ENCODE peak calls at places on chromosome 1, in six cellular contexts. One of them, this sample, is unnamed.

GRCh38 chr1:93630168-93630567 is 51.5 kb downstream of the BCAR3 start:
- DNase-seq in suprapubic skin: no peak
- DNase-seq in IMR-90: no peak
- DNase-seq in SK-N-SH: no peak
- DNase-seq in MM.1S: no peak
- DNase-seq in pancreas: no peak
- DNase-seq in this sample: no peak

GRCh38 chr1:78619803-78620579 is at the start of gene IFI44L:
- DNase-seq in IMR-90: peak
- DNase-seq in suprapubic skin: no peak
- DNase-seq in MM.1S: peak
- DNase-seq in pancreas: peak
- DNase-seq in SK-N-SH: no peak
- DNase-seq in this sample: peak

GRCh38 chr1:110707257-110707656 is 32.5 kb upstream of the KCNA3 start:
- DNase-seq in SK-N-SH: no peak
- DNase-seq in MM.1S: no peak
- DNase-seq in IMR-90: no peak
- DNase-seq in pancreas: no peak
- DNase-seq in suprapubic skin: no peak
- DNase-seq in this sample: no peak

GRCh38 chr1:55217226-55217996 is 2.2 kb upstream of the USP24 start:
- DNase-seq in suprapubic skin: no peak
- DNase-seq in SK-N-SH: no peak
- DNase-seq in MM.1S: no peak
- DNase-seq in IMR-90: no peak
- DNase-seq in pancreas: no peak
- DNase-seq in this sample: no peak

GRCh38 chr1:107057197-107058133 is 991 bp downstream of the PRMT6 start:
- DNase-seq in IMR-90: peak
- DNase-seq in SK-N-SH: peak
- DNase-seq in pancreas: peak
- DNase-seq in MM.1S: peak
- DNase-seq in suprapubic skin: peak
- DNase-seq in this sample: peak

GRCh38 chr1:54081306-54082270 is 28.2 kb downstream of the TCEANC2 start:
- DNase-seq in SK-N-SH: peak
- DNase-seq in pancreas: peak
- DNase-seq in suprapubic skin: peak
- DNase-seq in IMR-90: peak
- DNase-seq in MM.1S: peak
- DNase-seq in this sample: peak

GRCh38 chr1:89633745-89634625 is 1.1 kb downstream of the LRRC8C start:
- DNase-seq in MM.1S: peak
- DNase-seq in IMR-90: peak
- DNase-seq in suprapubic skin: no peak
- DNase-seq in SK-N-SH: peak
- DNase-seq in pancreas: no peak
- DNase-seq in this sample: no peak

GRCh38 chr1:111030590-111030989 is 66.9 kb upstream of the LRIF1 start:
- DNase-seq in MM.1S: peak
- DNase-seq in pancreas: no peak
- DNase-seq in IMR-90: peak
- DNase-seq in suprapubic skin: no peak
- DNase-seq in SK-N-SH: peak
- DNase-seq in this sample: peak

GRCh38 chr1:179968284-179968993 is 13.8 kb downstream of the CEP350 start:
- DNase-seq in pancreas: no peak
- DNase-seq in MM.1S: no peak
- DNase-seq in IMR-90: no peak
- DNase-seq in SK-N-SH: no peak
- DNase-seq in suprapubic skin: no peak
- DNase-seq in this sample: no peak

GRCh38 chr1:41492341-41492848 is 7.9 kb upstream of the EDN2 start:
- DNase-seq in SK-N-SH: no peak
- DNase-seq in MM.1S: peak
- DNase-seq in pancreas: peak
- DNase-seq in IMR-90: no peak
- DNase-seq in suprapubic skin: no peak
- DNase-seq in this sample: no peak

GRCh38 chr1:192747942-192748341 is 60.9 kb upstream of the RGS2 start:
- DNase-seq in SK-N-SH: peak
- DNase-seq in suprapubic skin: no peak
- DNase-seq in pancreas: no peak
- DNase-seq in MM.1S: no peak
- DNase-seq in IMR-90: peak
- DNase-seq in this sample: no peak

GRCh38 chr1:224380003-224380402 is 23.3 kb downstream of the CNIH4 start:
- DNase-seq in suprapubic skin: no peak
- DNase-seq in pancreas: no peak
- DNase-seq in SK-N-SH: no peak
- DNase-seq in MM.1S: peak
- DNase-seq in IMR-90: no peak
- DNase-seq in this sample: no peak

GRCh38 chr1:110356379-110356778 is 17.2 kb downstream of the RBM15 start:
- DNase-seq in IMR-90: no peak
- DNase-seq in suprapubic skin: no peak
- DNase-seq in pancreas: no peak
- DNase-seq in SK-N-SH: no peak
- DNase-seq in MM.1S: no peak
- DNase-seq in this sample: no peak

GRCh38 chr1:89987170-89987819 is 7.6 kb upstream of the ZNF326 start:
- DNase-seq in pancreas: no peak
- DNase-seq in suprapubic skin: no peak
- DNase-seq in SK-N-SH: peak
- DNase-seq in MM.1S: peak
- DNase-seq in IMR-90: peak
- DNase-seq in this sample: peak

GRCh38 chr1:72649974-72650373 is 367.6 kb upstream of the NEGR1 start:
- DNase-seq in suprapubic skin: no peak
- DNase-seq in IMR-90: peak
- DNase-seq in pancreas: no peak
- DNase-seq in MM.1S: no peak
- DNase-seq in SK-N-SH: no peak
- DNase-seq in this sample: no peak

GRCh38 chr1:228104526-228105251 is 1.6 kb upstream of the C1orf35 start:
- DNase-seq in SK-N-SH: no peak
- DNase-seq in suprapubic skin: no peak
- DNase-seq in IMR-90: no peak
- DNase-seq in pancreas: peak
- DNase-seq in MM.1S: no peak
- DNase-seq in this sample: no peak

GRCh38 chr1:150582371-150582770 is 3.0 kb upstream of the MCL1 start:
- DNase-seq in pancreas: no peak
- DNase-seq in IMR-90: peak
- DNase-seq in MM.1S: no peak
- DNase-seq in suprapubic skin: no peak
- DNase-seq in SK-N-SH: no peak
- DNase-seq in this sample: no peak

GRCh38 chr1:84122780-84123382 is 21.2 kb upstream of the PRKACB start:
- DNase-seq in MM.1S: peak
- DNase-seq in IMR-90: peak
- DNase-seq in pancreas: no peak
- DNase-seq in suprapubic skin: no peak
- DNase-seq in SK-N-SH: peak
- DNase-seq in this sample: peak

DNA sequence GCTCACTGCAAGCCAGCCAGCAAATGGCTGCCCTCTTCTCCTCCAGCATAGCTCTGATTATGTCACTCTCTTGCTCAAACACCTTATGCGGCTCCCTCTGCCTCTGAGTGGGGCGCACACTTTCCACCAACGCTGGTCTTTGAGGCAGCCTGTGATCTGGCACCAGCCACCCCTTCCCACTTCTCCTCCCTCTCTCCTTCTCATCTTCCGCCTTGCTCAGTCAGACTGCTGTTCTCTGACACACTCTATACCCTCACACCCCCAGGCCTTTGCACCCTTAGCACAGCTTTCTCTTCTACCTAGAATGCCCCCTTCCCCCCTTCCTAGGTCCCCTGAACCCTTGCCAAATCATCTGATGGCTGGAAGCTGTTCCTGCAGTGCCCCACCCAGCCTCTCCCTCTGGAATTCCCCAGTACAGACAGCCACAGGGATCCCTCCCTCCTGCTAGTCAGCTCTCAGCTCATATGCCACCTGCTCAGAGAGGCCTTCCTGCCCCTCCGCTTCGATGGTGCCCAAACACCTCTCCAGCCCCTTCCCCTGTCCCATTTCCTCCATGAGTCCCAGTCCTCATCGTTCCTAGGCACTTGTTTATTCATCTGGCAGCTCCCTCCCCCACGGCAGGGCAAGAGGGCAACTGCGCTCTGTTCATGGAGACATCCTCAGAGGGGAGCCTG is 21.8 kb upstream of the PEF1 start:
- DNase-seq in SK-N-SH: no peak
- DNase-seq in IMR-90: peak
- DNase-seq in MM.1S: no peak
- DNase-seq in suprapubic skin: no peak
- DNase-seq in pancreas: no peak
- DNase-seq in this sample: no peak
- H3K27ac ChIP-seq in SK-N-SH: no peak
- H3K27ac ChIP-seq in IMR-90: peak
- H3K27ac ChIP-seq in MM.1S: no peak
- H3K27ac ChIP-seq in suprapubic skin: peak
- H3K27ac ChIP-seq in pancreas: peak
- H3K27ac ChIP-seq in this sample: peak

GRCh38 chr1:112390775-112391602 is 5.0 kb upstream of the CTTNBP2NL start:
- DNase-seq in pancreas: peak
- DNase-seq in suprapubic skin: peak
- DNase-seq in SK-N-SH: peak
- DNase-seq in IMR-90: peak
- DNase-seq in MM.1S: peak
- DNase-seq in this sample: peak
- H3K4me3 ChIP-seq in pancreas: peak
- H3K4me3 ChIP-seq in suprapubic skin: peak
- H3K4me3 ChIP-seq in SK-N-SH: peak
- H3K4me3 ChIP-seq in IMR-90: peak
- H3K4me3 ChIP-seq in MM.1S: peak
- H3K4me3 ChIP-seq in this sample: peak

DNA sequence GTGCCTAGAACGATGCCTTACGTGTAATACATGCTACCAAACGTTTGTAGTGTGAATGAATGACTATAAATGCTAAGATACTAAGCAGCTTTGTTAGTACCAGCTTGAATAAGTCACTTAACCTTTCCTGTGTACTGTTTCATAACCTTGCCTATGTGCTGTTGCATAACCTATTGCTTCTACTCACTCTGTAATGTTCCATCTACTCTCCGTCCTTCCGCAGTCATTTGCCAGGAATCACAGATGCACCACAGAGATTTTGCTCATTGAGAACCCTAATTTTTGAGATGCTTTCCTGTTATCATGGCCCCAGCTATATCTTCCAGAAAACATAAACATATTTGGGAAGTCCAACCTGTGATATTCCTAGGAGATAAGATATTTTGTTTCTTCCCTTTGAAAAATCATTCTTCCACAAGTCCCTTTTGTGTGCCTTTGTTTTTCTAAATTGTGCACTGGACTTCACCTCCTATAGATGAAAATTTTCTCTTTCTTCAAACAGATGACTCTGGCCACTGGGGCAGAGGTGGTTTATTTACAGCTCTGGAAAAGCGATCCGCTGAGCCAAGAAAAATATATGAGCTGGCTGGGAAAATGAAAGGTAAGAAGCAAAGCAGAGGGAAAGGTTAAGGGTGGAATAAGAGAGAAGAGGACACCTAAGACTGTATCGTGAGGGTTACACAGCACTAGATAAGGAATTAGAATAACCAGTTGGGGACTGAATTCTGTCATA is 44.8 kb downstream of the CHD1L start:
- DNase-seq in pancreas: no peak
- DNase-seq in SK-N-SH: no peak
- DNase-seq in MM.1S: no peak
- DNase-seq in suprapubic skin: no peak
- DNase-seq in IMR-90: peak
- DNase-seq in this sample: no peak
- H3K27ac ChIP-seq in pancreas: no peak
- H3K27ac ChIP-seq in SK-N-SH: no peak
- H3K27ac ChIP-seq in MM.1S: no peak
- H3K27ac ChIP-seq in suprapubic skin: no peak
- H3K27ac ChIP-seq in IMR-90: no peak
- H3K27ac ChIP-seq in this sample: no peak

GRCh38 chr1:7704214-7705047 is 66.7 kb upstream of the VAMP3 start:
- DNase-seq in IMR-90: peak
- DNase-seq in suprapubic skin: peak
- DNase-seq in pancreas: peak
- DNase-seq in SK-N-SH: peak
- DNase-seq in MM.1S: no peak
- DNase-seq in this sample: peak
- H3K4me3 ChIP-seq in IMR-90: peak
- H3K4me3 ChIP-seq in suprapubic skin: peak
- H3K4me3 ChIP-seq in pancreas: peak
- H3K4me3 ChIP-seq in SK-N-SH: no peak
- H3K4me3 ChIP-seq in MM.1S: no peak
- H3K4me3 ChIP-seq in this sample: peak

GRCh38 chr1:59220356-59220755 is 76.5 kb upstream of the FGGY start:
- DNase-seq in SK-N-SH: no peak
- DNase-seq in IMR-90: no peak
- DNase-seq in pancreas: no peak
- DNase-seq in suprapubic skin: no peak
- DNase-seq in MM.1S: no peak
- DNase-seq in this sample: no peak

GRCh38 chr1:59223213-59223612 is 73.7 kb upstream of the FGGY start:
- DNase-seq in suprapubic skin: no peak
- DNase-seq in IMR-90: no peak
- DNase-seq in MM.1S: no peak
- DNase-seq in pancreas: no peak
- DNase-seq in SK-N-SH: no peak
- DNase-seq in this sample: no peak

GRCh38 chr1:59215766-59216291 is 81.1 kb upstream of the FGGY start:
- DNase-seq in pancreas: no peak
- DNase-seq in IMR-90: no peak
- DNase-seq in MM.1S: no peak
- DNase-seq in SK-N-SH: no peak
- DNase-seq in suprapubic skin: no peak
- DNase-seq in this sample: no peak

GRCh38 chr1:59218521-59219236 is 78.2 kb upstream of the FGGY start:
- DNase-seq in MM.1S: no peak
- DNase-seq in SK-N-SH: no peak
- DNase-seq in pancreas: no peak
- DNase-seq in IMR-90: peak
- DNase-seq in suprapubic skin: no peak
- DNase-seq in this sample: no peak

DNA sequence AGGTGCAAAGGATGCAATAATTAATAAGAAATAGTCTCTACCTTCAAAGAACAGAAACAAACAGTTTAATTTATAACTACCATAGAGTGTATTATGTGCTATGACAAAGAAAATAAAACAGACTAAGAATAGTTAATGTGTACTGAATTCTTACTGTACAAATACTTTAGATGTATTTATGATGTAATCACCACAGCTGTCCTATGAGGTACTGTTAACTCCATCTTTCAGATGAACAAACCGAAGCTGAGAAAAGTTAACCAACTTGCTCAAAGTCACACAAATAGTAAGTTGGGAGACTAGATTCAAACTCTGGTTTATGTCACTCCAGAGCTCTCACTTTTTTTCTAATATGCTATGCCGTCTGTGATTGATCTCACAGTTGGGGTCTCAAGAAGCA is 77.0 kb upstream of the FGGY start:
- DNase-seq in SK-N-SH: no peak
- DNase-seq in IMR-90: peak
- DNase-seq in MM.1S: no peak
- DNase-seq in pancreas: no peak
- DNase-seq in suprapubic skin: no peak
- DNase-seq in this sample: no peak
- H3K27ac ChIP-seq in SK-N-SH: no peak
- H3K27ac ChIP-seq in IMR-90: no peak
- H3K27ac ChIP-seq in MM.1S: no peak
- H3K27ac ChIP-seq in pancreas: no peak
- H3K27ac ChIP-seq in suprapubic skin: no peak
- H3K27ac ChIP-seq in this sample: no peak